ENCODE peak calls at places on chromosomes 7 and 10, in nine cellular contexts. K, V, R, E, Z, Y, Q, M and X are unnamed samples.
A peak's percentile ranks its signal among the peaks of the same experiment; 100 is the strongest.

GRCh38 chr10:397321-398068 is 262.2 kb downstream of the ZMYND11 start:
- DNase-seq in K (no peak), V (no peak), R (no peak), E (peak; percentile 71), Z (no peak), Y (no peak), Q (no peak), M (no peak), X (no peak)

GRCh38 chr7:7773334-7774308 is 55.2 kb upstream of the RPA3 start:
- DNase-seq in K (no peak), V (no peak), R (no peak), E (no peak), Z (no peak), Y (no peak), Q (no peak), M (peak; percentile 27), X (no peak)

GRCh38 chr10:120600871-120601644 is 144.0 kb downstream of the PLPP4 start:
- DNase-seq in K (no peak), V (no peak), R (peak; percentile 67), E (peak; percentile 76), Z (no peak), Y (no peak), Q (no peak), M (no peak), X (no peak)

GRCh38 chr7:142349670-142350405 is 92.0 kb upstream of the PRSS58 start:
- DNase-seq in K (no peak), V (no peak), R (no peak), E (no peak), Z (no peak), Y (no peak), Q (no peak), M (no peak), X (no peak)

GRCh38 chr10:112650588-112651030 is 203.6 kb downstream of the VTI1A start:
- DNase-seq in K (no peak), V (no peak), R (no peak), E (no peak), Z (no peak), Y (no peak), Q (no peak), M (no peak), X (no peak)

GRCh38 chr7:101814081-101814995 is 3.1 kb upstream of the CUX1 start:
- DNase-seq in K (no peak), V (peak; percentile 65), R (peak; percentile 65), E (peak; percentile 77), Z (peak; percentile 48), Y (no peak), Q (peak; percentile 34), M (peak; percentile 91), X (peak; percentile 72)

GRCh38 chr10:60334991-60335390 is 54.7 kb downstream of the ANK3 start:
- DNase-seq in K (no peak), V (no peak), R (no peak), E (no peak), Z (no peak), Y (peak; percentile 63), Q (no peak), M (no peak), X (no peak)

GRCh38 chr7:135447783-135448182 is 62.1 kb downstream of the CNOT4 start:
- DNase-seq in K (no peak), V (no peak), R (no peak), E (no peak), Z (no peak), Y (no peak), Q (no peak), M (no peak), X (no peak)